ENCODE peak calls at places on chromosomes 5 and 9, in nine cellular contexts. I is heart right ventricle; L is GM23248; T is CD4-positive, alpha-beta T cell; N is testis; H is GM06990; O is CD4-positive, alpha-beta memory T cell; D is endodermal cell; K is cardiac muscle cell. Q is an unnamed sample. For H3K27me3, the result is how much of the 10 kb centered on the place peaks cover.

GRCh38 chr9:130239741-130240241 is 25.8 kb upstream of the HMCN2 start:
- DNase-seq in O (no peak), K (no peak), L (peak), N (no peak), I (no peak), H (peak), D (peak), T (no peak), Q (no peak)

GRCh38 chr5:118486647-118487046 is 501.7 kb downstream of the DTWD2 start:
- DNase-seq in N (no peak), L (no peak), K (no peak), T (no peak), H (no peak), O (no peak), D (no peak), I (no peak), Q (no peak)

GRCh38 chr5:60810438-60811085 is 33.5 kb downstream of the ELOVL7 start:
- DNase-seq in T (no peak), K (peak), N (no peak), O (no peak), L (peak), D (no peak), I (no peak), H (no peak), Q (no peak)

GRCh38 chr5:172091956-172092732 is 85.7 kb upstream of the FBXW11 start:
- DNase-seq in D (no peak), L (no peak), O (no peak), I (no peak), H (no peak), T (no peak), K (no peak), N (no peak), Q (no peak)

GRCh38 chr5:68267044-68267443 is 51.5 kb downstream of the PIK3R1 start:
- DNase-seq in N (no peak), T (no peak), I (no peak), D (no peak), O (no peak), L (no peak), K (no peak), H (no peak), Q (no peak)

GRCh38 chr9:13228431-13228830 is 51.1 kb downstream of the MPDZ start:
- DNase-seq in N (no peak), H (no peak), L (no peak), D (no peak), O (no peak), T (no peak), K (no peak), I (no peak), Q (no peak)

GRCh38 chr5:122183098-122183794 is 53.9 kb downstream of the ZNF474 start:
- DNase-seq in I (peak), K (peak), D (peak), T (no peak), H (no peak), N (peak), O (no peak), L (peak), Q (no peak)

GRCh38 chr5:530556-530955 is 6.3 kb upstream of the SLC9A3 start:
- DNase-seq in I (no peak), D (no peak), L (no peak), K (no peak), O (no peak), T (no peak), H (no peak), N (no peak), Q (no peak)

GRCh38 chr9:129667850-129668249 is 2.4 kb downstream of the PRRX2 start:
- DNase-seq in O (no peak), I (no peak), K (no peak), D (no peak), T (no peak), H (no peak), L (peak), N (no peak), Q (no peak)

GRCh38 chr9:78035369-78035993 is 3.9 kb upstream of the GNAQ start:
- DNase-seq in T (peak), H (peak), L (peak), N (peak), D (peak), O (peak), I (no peak), K (peak), Q (no peak)

GRCh38 chr9:131125038-131125287 is 423 bp upstream of the NUP214 start:
- DNase-seq in T (no peak), D (no peak), N (no peak), H (no peak), L (no peak), K (no peak), O (no peak), I (no peak), Q (no peak)

GRCh38 chr5:69369369-69370121 is at the start of the genes AK6, RAD17 and TAF9:
- DNase-seq in O (peak), N (peak), K (peak), D (peak), H (peak), L (peak), I (peak), T (peak), Q (peak)

GRCh38 chr9:24257726-24258125 is 288.0 kb downstream of the IZUMO3 start:
- DNase-seq in L (no peak), H (no peak), T (no peak), N (no peak), I (no peak), D (no peak), O (no peak), K (no peak), Q (no peak)

GRCh38 chr9:126615251-126615790 is 1.6 kb downstream of the LMX1B start:
- DNase-seq in O (no peak), L (peak), D (peak), K (peak), N (no peak), T (no peak), I (peak), H (no peak), Q (no peak)

GRCh38 chr5:112006721-112007120 is 249.7 kb upstream of the NREP start:
- DNase-seq in N (no peak), K (peak), I (no peak), O (no peak), L (peak), D (no peak), T (no peak), H (no peak), Q (no peak)

GRCh38 chr9:107635137-107635802 is 145.7 kb upstream of the KLF4 start:
- DNase-seq in L (peak), D (no peak), T (no peak), K (peak), O (no peak), N (no peak), I (no peak), H (no peak), Q (no peak)

GRCh38 chr9:12730952-12731351 is 37.8 kb downstream of the TYRP1 start:
- DNase-seq in H (no peak), N (no peak), D (no peak), K (no peak), L (no peak), O (no peak), I (no peak), T (no peak), Q (no peak)

GRCh38 chr5:77143998-77144836 is 57.1 kb upstream of the ZBED3 start:
- DNase-seq in T (peak), H (peak), K (peak), D (peak), N (peak), I (peak), L (peak), O (peak), Q (no peak)

GRCh38 chr5:66415208-66415607 is 181.0 kb upstream of the MAST4 start:
- DNase-seq in O (no peak), D (no peak), T (no peak), I (no peak), L (peak), K (peak), N (no peak), H (no peak), Q (no peak)

GRCh38 chr5:138702166-138702826 is 50.9 kb upstream of the CTNNA1 start:
- DNase-seq in D (no peak), T (no peak), H (no peak), K (no peak), O (no peak), L (no peak), I (no peak), N (no peak), Q (no peak)

GRCh38 chr5:154097031-154097430 is 58.3 kb downstream of the MFAP3 start:
- DNase-seq in L (no peak), H (no peak), K (no peak), D (peak), I (no peak), N (no peak), O (no peak), T (no peak), Q (no peak)

GRCh38 chr9:12822111-12822510 is 47.3 kb downstream of the LURAP1L start:
- DNase-seq in D (no peak), I (no peak), K (no peak), O (no peak), H (no peak), L (peak), T (no peak), N (no peak), Q (no peak)

GRCh38 chr5:14816999-14817761 is 54.4 kb downstream of the ANKH start:
- DNase-seq in T (no peak), I (no peak), N (no peak), L (peak), O (no peak), K (peak), H (no peak), D (no peak), Q (no peak)

DNA sequence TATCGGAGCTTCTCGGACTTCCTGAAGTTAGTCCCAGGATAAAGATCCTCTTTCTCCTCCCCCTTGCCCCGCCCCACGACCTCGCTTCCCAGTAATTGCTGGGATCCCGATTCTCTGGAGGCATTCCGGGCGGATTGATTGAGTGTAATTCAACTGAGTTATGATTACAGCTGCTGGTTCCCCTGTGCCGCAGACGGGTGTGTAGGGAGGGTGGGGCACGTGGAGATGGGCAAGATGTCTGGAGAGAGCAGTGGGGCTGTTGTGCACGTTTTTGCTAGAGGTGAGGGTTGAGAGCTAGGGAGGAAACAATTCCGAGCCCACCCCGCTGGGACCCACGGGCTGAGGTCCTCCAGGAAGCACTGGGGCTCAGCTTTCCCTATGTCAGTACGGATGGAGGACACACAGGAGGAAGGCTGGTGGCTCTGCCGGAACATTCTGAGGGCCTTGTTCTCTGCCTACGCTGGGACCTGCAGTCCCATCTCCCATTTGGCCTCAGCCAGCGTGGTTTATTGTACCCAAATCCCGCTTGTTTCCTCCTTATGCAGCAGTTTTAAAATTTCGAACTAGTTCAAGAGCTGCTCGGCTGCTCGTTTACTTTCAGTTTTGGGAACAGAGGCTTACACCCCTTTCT is 2.4 kb upstream of the DMRT2 start:
- DNase-seq in I (no peak), H (no peak), D (no peak), T (no peak), K (no peak), O (peak), L (peak), N (no peak), Q (peak)
- H3K27me3 ChIP-seq in I (half or more), H (under half), D (half or more), T (half or more), K (half or more), O (half or more), L (under half), N (under half), Q (under half)

GRCh38 chr5:178982941-178983340 is 12.2 kb downstream of the GRM6 start:
- DNase-seq in N (no peak), H (no peak), T (no peak), L (no peak), D (no peak), K (no peak), I (no peak), O (no peak), Q (no peak)
- H3K27me3 ChIP-seq in N (under half), H (under half), T (under half), L (under half), D (under half), K (under half), I (under half), O (under half), Q (under half)

DNA sequence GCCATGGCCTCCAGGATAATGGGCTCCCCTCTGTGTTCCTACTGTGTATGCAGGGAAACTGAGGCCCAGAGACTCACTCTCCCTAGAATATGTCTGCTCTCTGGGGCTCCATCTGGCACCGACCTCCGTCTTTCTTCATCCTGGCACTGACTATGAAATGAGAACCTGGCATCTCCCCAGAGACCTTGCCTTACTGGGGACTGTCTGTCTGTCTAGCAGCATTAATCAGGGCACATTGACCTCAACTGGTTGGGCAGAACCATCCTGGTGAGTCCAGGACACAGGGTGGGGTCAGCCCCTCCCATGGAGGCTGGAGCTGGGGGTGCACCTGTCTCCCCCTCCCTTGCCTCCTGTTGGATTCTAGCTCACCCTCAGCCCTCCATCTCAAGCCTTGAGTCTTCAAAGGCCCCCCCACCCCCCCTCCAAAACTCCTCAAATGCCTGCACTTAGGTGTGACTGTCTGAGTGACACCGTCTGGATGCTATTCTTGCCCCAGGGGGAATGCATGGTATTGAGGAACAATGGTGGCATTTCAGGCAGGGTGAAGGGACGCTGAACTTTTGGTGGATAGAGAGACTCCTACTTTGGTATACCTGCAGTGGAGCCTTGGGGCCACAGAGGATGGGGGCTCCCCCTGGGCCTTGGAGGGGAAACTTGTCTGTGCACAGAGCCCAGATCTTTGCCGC is 12.8 kb upstream of the PITX1 start:
- DNase-seq in O (no peak), I (no peak), N (no peak), T (no peak), D (no peak), L (no peak), K (no peak), H (no peak), Q (no peak)
- H3K27me3 ChIP-seq in O (under half), I (half or more), N (under half), T (half or more), D (half or more), L (half or more), K (half or more), H (under half), Q (under half)

DNA sequence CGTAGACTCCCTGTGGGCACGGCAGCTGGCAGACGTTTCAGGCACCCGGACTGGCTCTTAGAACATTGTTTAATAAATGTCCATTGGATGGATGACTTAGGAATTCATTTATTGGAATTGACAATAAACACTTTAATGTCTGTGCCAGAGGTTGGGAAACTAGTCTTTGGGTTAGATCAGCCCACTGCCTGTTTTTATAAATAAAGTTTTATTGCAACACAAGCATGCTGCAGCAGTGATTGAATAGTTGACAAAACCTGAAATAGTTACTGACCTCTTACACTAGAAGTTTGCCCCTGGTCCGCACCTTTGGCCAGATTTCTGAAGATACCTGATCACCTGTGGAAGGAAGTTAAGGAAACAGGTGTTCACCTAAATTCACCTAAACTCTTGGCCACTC is 51.6 kb downstream of the DMRT1 start:
- DNase-seq in H (no peak), I (no peak), L (no peak), D (no peak), K (no peak), T (no peak), N (no peak), O (no peak), Q (no peak)
- H3K27me3 ChIP-seq in H (under half), I (under half), L (under half), D (under half), K (under half), T (under half), N (under half), O (under half), Q (under half)

GRCh38 chr5:31638286-31638685 is 645 bp upstream of the PDZD2 start:
- DNase-seq in K (peak), O (no peak), D (no peak), T (no peak), L (peak), I (peak), N (peak), H (no peak), Q (no peak)
- H3K27me3 ChIP-seq in K (under half), O (under half), D (under half), T (under half), L (under half), I (under half), N (under half), H (under half), Q (under half)

GRCh38 chr9:132204883-132205282 is 43.0 kb downstream of the NTNG2 start:
- DNase-seq in T (no peak), N (no peak), L (no peak), I (no peak), H (no peak), D (no peak), K (no peak), O (no peak), Q (no peak)

GRCh38 chr9:132207187-132207586 is 45.3 kb downstream of the NTNG2 start:
- DNase-seq in H (no peak), K (no peak), I (no peak), N (no peak), L (no peak), O (no peak), T (no peak), D (no peak), Q (no peak)

GRCh38 chr9:132209263-132209662 is 47.4 kb downstream of the NTNG2 start:
- DNase-seq in O (no peak), L (no peak), I (no peak), N (no peak), K (no peak), H (no peak), T (no peak), D (no peak), Q (no peak)

GRCh38 chr9:132210472-132211145 is 48.8 kb downstream of the NTNG2 start:
- DNase-seq in I (no peak), O (no peak), D (no peak), H (no peak), N (no peak), T (no peak), K (no peak), L (peak), Q (no peak)

GRCh38 chr9:132207839-132208615 is 46.2 kb downstream of the NTNG2 start:
- DNase-seq in L (no peak), D (peak), H (no peak), I (no peak), O (no peak), K (no peak), N (no peak), T (no peak), Q (no peak)
- H3K27me3 ChIP-seq in L (under half), D (under half), H (under half), I (under half), O (under half), K (under half), N (under half), T (under half), Q (under half)

GRCh38 chr9:132494857-132495256 is 84.8 kb downstream of the CFAP77 start:
- DNase-seq in N (no peak), D (no peak), O (no peak), K (no peak), L (no peak), I (no peak), H (no peak), T (no peak), Q (no peak)
- H3K27me3 ChIP-seq in N (under half), D (under half), O (under half), K (under half), L (under half), I (under half), H (under half), T (under half), Q (under half)

GRCh38 chr5:167205881-167206280 is 1085.6 kb upstream of the WWC1 start:
- DNase-seq in K (no peak), H (no peak), O (no peak), I (no peak), L (no peak), N (no peak), D (no peak), T (no peak), Q (no peak)

GRCh38 chr5:167207081-167207480 is 1084.4 kb upstream of the WWC1 start:
- DNase-seq in L (no peak), N (no peak), H (no peak), T (no peak), K (peak), I (no peak), D (no peak), O (no peak), Q (no peak)

DNA sequence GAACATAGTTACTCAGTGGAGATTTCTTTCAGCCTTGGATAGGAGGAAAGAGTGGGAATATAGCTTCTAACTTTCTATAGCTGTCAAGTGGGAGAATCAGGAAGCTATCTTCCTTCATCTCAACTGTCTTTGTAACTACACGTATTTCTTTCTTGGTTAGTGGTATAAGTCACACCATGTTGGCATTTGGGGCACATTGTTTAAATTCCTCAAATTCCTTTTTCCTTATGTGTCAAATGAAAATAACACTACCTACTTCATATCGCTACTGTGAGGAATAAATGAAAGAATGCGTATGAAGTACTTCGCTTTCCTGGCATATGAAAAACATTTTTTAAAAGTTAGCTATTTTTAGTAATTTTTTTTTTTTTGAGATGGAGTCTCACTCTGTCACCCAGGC is 1082.5 kb upstream of the WWC1 start:
- DNase-seq in L (no peak), H (no peak), O (no peak), I (no peak), D (no peak), N (no peak), K (peak), T (no peak), Q (no peak)
- H3K27me3 ChIP-seq in L (under half), H (under half), O (under half), I (under half), D (under half), N (under half), K (under half), T (under half), Q (under half)